ENCODE peak calls at places on chromosomes 7 and 10, in ten cellular contexts. L, U, Q, J, I, F, K, X, E and H are unnamed samples.
A peak's percentile ranks its signal among the peaks of the same experiment; 100 is the strongest.

GRCh38 chr10:71596759-71597158 is 122.8 kb downstream of the C10orf105 start:
- DNase-seq in E (no peak), J (no peak), F (no peak), X (no peak), Q (no peak), U (no peak), K (no peak), L (no peak), I (no peak), H (no peak)

GRCh38 chr7:117825132-117825531 is 48.1 kb downstream of the CTTNBP2 start:
- DNase-seq in L (no peak), Q (no peak), J (no peak), X (no peak), F (no peak), U (no peak), E (peak; percentile 29), I (no peak), K (no peak), H (no peak)

GRCh38 chr10:67772894-67773511 is 65.0 kb downstream of the DNAJC12 start:
- DNase-seq in U (no peak), J (no peak), K (no peak), X (no peak), F (no peak), L (no peak), E (no peak), I (no peak), Q (no peak), H (no peak)

GRCh38 chr7:76424413-76425111 is at the start of gene ZP3:
- DNase-seq in E (no peak), F (no peak), X (no peak), J (no peak), L (peak; percentile 82), K (no peak), U (no peak), Q (no peak), I (no peak), H (no peak)

GRCh38 chr7:137592232-137592896 is 248.8 kb upstream of the PTN start:
- DNase-seq in K (peak; percentile 12), X (peak; percentile 82), I (peak; percentile 2), L (peak; percentile 79), J (no peak), Q (peak; percentile 71), E (peak; percentile 77), U (peak; percentile 15), F (peak; percentile 53), H (peak; percentile 60)

GRCh38 chr7:128902761-128903585 is 7.5 kb downstream of the KCP start:
- DNase-seq in J (no peak), Q (no peak), F (no peak), U (no peak), L (no peak), K (no peak), X (no peak), I (no peak), E (no peak), H (peak; percentile 54)

GRCh38 chr10:3043512-3044368 is 23.6 kb upstream of the PFKP start:
- DNase-seq in Q (peak; percentile 57), U (no peak), K (peak; percentile 53), L (peak; percentile 61), J (no peak), E (peak; percentile 78), I (no peak), X (peak; percentile 90), F (peak; percentile 39), H (peak; percentile 68)

GRCh38 chr10:127715782-127716378 is 21.1 kb upstream of the FOXI2 start:
- DNase-seq in E (peak; percentile 7), J (no peak), K (no peak), U (no peak), L (peak; percentile 28), I (no peak), Q (no peak), F (peak; percentile 34), X (peak; percentile 54), H (no peak)

GRCh38 chr10:125114761-125115391 is 45.5 kb downstream of the CTBP2 start:
- DNase-seq in K (no peak), E (no peak), L (no peak), J (no peak), I (no peak), U (no peak), X (no peak), F (no peak), Q (no peak), H (no peak)

GRCh38 chr7:158355456-158356065 is 232.1 kb downstream of the PTPRN2 start:
- DNase-seq in X (no peak), L (peak; percentile 23), K (no peak), J (no peak), U (no peak), E (no peak), Q (peak; percentile 23), I (no peak), F (peak; percentile 12), H (peak; percentile 4)